ENCODE peak calls at places on chromosomes 2 and 18, in ten cellular contexts. Q is heart left ventricle, E is heart right ventricle, G is breast epithelium, U is transverse colon, Z is Peyer's patch, H is esophagus squamous epithelium, K is PC-9, L is ovary, W is hepatocyte. T is an unnamed sample.

GRCh38 chr2:197628043-197628500 is 47.3 kb downstream of the RFTN2 start:
- DNase-seq in Q (peak; percentile 34), E (no peak), G (peak; percentile 19), U (no peak), Z (no peak), H (no peak), K (no peak), L (no peak), W (no peak), T (no peak)

GRCh38 chr2:222194669-222195068 is 104.1 kb downstream of the PAX3 start:
- DNase-seq in Q (no peak), E (no peak), G (no peak), U (no peak), Z (no peak), H (no peak), K (no peak), L (no peak), W (no peak), T (no peak)

GRCh38 chr2:54060000-54060399 is 55.4 kb upstream of the ACYP2 start:
- DNase-seq in Q (no peak), E (no peak), G (no peak), U (no peak), Z (no peak), H (no peak), K (no peak), L (no peak), W (no peak), T (no peak)

GRCh38 chr2:44528595-44528994 is 166.8 kb downstream of the CAMKMT start:
- DNase-seq in Q (no peak), E (no peak), G (no peak), U (no peak), Z (no peak), H (no peak), K (peak; percentile 76), L (no peak), W (no peak), T (no peak)

GRCh38 chr2:46331099-46331766 is 34.0 kb downstream of the EPAS1 start:
- DNase-seq in Q (no peak), E (no peak), G (no peak), U (no peak), Z (no peak), H (no peak), K (no peak), L (no peak), W (peak; percentile 49), T (peak; percentile 49)

GRCh38 chr18:50527636-50528307 is 32.1 kb upstream of the MAPK4 start:
- DNase-seq in Q (no peak), E (no peak), G (no peak), U (no peak), Z (no peak), H (no peak), K (no peak), L (no peak), W (no peak), T (no peak)

GRCh38 chr2:101860157-101860556 is 131.6 kb upstream of the IL1R2 start:
- DNase-seq in Q (no peak), E (no peak), G (no peak), U (no peak), Z (no peak), H (no peak), K (no peak), L (no peak), W (no peak), T (no peak)

GRCh38 chr2:65231121-65231520 is 3.5 kb downstream of the ACTR2 start:
- DNase-seq in Q (no peak), E (no peak), G (no peak), U (no peak), Z (no peak), H (no peak), K (peak; percentile 34), L (no peak), W (no peak), T (no peak)

GRCh38 chr2:172693529-172694185 is 42.0 kb upstream of the RAPGEF4 start:
- DNase-seq in Q (no peak), E (no peak), G (no peak), U (no peak), Z (no peak), H (no peak), K (peak; percentile 78), L (no peak), W (no peak), T (no peak)

GRCh38 chr2:172698041-172698863 is 37.4 kb upstream of the RAPGEF4 start:
- DNase-seq in Q (no peak), E (no peak), G (no peak), U (no peak), Z (no peak), H (no peak), K (peak; percentile 88), L (no peak), W (peak; percentile 59), T (no peak)

GRCh38 chr2:172693037-172693436 is 42.6 kb upstream of the RAPGEF4 start:
- DNase-seq in Q (peak; percentile 87), E (peak; percentile 48), G (no peak), U (peak; percentile 83), Z (no peak), H (no peak), K (peak; percentile 99), L (no peak), W (peak; percentile 86), T (no peak)
- H3K4me3 ChIP-seq in Q (no peak overlapping the region), E (no peak overlapping the region), G (no peak overlapping the region), U (no peak overlapping the region), Z (no peak overlapping the region), H (no peak overlapping the region), K (peak overlapping the region; percentile 19), L (no peak overlapping the region), W (no peak overlapping the region), T (no peak overlapping the region)

GRCh38 chr2:8547284-8548064 is 134.4 kb upstream of the ID2 start:
- DNase-seq in Q (no peak), E (no peak), G (no peak), U (peak; percentile 1), Z (no peak), H (no peak), K (no peak), L (no peak), W (no peak), T (no peak)

GRCh38 chr2:8549273-8549922 is 132.5 kb upstream of the ID2 start:
- DNase-seq in Q (no peak), E (no peak), G (no peak), U (peak; percentile 1), Z (no peak), H (no peak), K (no peak), L (no peak), W (no peak), T (no peak)

GRCh38 chr2:8548065-8548870 is 133.6 kb upstream of the ID2 start:
- DNase-seq in Q (no peak), E (no peak), G (no peak), U (peak; percentile 3), Z (no peak), H (no peak), K (no peak), L (no peak), W (no peak), T (no peak)

GRCh38 chr2:8549942-8550341 is 131.9 kb upstream of the ID2 start:
- DNase-seq in Q (no peak), E (no peak), G (no peak), U (no peak), Z (no peak), H (no peak), K (no peak), L (no peak), W (no peak), T (no peak)

GRCh38 chr2:8548871-8549221 is 133.0 kb upstream of the ID2 start:
- DNase-seq in Q (no peak), E (no peak), G (no peak), U (peak; percentile 3), Z (no peak), H (no peak), K (no peak), L (no peak), W (no peak), T (no peak)
- H3K4me1 ChIP-seq in Q (peaks cover 3% of the 10 kb centered on the region), E (peaks cover 11% of the 10 kb centered on the region), G (no peaks in the 10 kb centered on the region), U (peaks cover 4% of the 10 kb centered on the region), Z (peaks cover 16% of the 10 kb centered on the region), H (peaks cover 16% of the 10 kb centered on the region), K (no peaks in the 10 kb centered on the region), L (peaks cover 3% of the 10 kb centered on the region), W (no peaks in the 10 kb centered on the region), T (no peaks in the 10 kb centered on the region)

DNA sequence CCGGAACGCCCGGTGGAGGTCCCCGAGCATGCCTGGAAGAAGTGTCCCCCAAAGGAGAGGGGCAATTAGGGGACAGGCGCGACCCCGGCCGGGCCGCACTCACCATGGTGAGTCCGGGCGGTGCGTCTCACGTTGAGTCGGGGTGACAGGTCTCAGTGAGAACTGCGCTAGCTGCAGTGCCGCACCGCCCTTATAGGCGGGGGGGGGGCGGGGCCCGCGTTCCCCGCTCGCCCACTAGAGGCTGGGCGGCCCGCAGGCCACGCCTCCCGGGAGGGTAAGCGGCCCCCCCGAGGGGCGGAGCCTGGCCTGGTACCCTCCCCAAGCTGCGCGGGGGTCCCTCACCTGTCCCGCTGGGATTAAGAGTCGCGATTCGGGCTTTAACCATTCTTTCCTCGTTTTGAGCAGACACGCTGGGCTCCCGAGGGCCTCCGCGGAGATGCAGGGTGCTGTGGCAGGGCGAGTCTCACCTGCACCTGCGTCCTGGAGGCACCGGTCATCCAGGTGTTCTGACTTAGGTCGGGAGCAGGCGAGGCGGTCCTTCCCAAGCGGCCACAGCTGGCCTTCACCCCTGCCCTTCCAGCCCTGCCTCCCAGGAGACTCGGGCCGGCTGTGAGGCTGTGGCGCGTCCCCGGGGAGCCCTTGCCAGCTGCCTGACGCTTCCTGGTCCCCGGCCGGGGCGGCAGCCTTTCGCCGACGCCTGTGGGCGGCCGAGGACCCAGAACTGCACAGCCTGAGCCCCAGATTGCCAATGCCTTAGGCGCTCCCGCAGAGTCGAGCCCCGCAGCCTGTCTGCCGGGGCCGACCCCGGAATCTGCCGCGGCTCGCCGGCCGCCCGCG is at the start of gene TUBA4A:
- DNase-seq in Q (peak; percentile 87), E (peak; percentile 86), G (peak; percentile 85), U (peak; percentile 95), Z (peak; percentile 96), H (peak; percentile 48), K (peak; percentile 65), L (peak; percentile 82), W (peak; percentile 89), T (peak; percentile 85)
- TF ChIP-seq CTCF in Q (peak; percentile 26), E (no peak), G (no peak), U (no peak), Z (peak; percentile 38), H (peak; percentile 31), K (no peak), L (no peak), W (no peak), T (no peak)

GRCh38 chr2:200380139-200380561 is 73.7 kb downstream of the SPATS2L start:
- DNase-seq in Q (no peak), E (no peak), G (no peak), U (no peak), Z (no peak), H (no peak), K (no peak), L (no peak), W (no peak), T (no peak)

GRCh38 chr2:200379481-200380120 is 73.1 kb downstream of the SPATS2L start:
- DNase-seq in Q (no peak), E (no peak), G (no peak), U (no peak), Z (no peak), H (no peak), K (no peak), L (no peak), W (no peak), T (no peak)

GRCh38 chr2:200377774-200378336 is 71.4 kb downstream of the SPATS2L start:
- DNase-seq in Q (no peak), E (no peak), G (no peak), U (peak; percentile 54), Z (no peak), H (no peak), K (peak; percentile 96), L (no peak), W (peak; percentile 77), T (no peak)

GRCh38 chr2:200377143-200377773 is 70.8 kb downstream of the SPATS2L start:
- DNase-seq in Q (no peak), E (no peak), G (no peak), U (peak; percentile 21), Z (no peak), H (no peak), K (no peak), L (no peak), W (no peak), T (no peak)

DNA sequence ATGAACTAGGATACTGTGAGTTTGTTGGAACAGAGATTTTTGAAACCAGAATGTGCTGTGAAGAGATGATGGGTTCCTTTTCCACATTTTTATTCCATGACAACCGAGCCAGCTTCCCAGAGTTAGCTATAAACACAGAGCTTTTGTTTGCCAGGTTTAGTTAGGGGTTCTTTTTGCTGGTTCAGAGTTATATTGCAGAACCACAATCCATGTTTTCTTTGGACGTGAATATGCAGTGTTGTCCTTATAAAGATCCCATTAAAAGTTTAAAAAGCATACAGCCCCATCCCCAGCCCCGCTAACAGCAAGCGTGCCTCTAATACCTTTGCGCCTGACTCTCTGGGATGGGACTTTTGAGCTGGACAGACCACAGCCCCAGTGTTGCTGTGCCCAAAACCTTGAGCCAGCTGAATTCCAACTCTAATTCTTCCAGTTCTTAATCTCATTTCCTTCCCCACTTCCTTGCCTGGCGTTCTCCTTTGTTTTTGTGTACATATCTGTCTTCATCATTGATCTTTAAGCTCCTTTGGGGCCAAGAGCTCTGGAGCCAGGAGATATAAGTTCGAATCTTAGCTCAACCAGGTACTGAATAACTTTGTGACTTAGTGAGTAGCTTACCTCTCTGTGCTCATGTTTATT is 72.3 kb downstream of the SPATS2L start:
- DNase-seq in Q (no peak), E (no peak), G (no peak), U (no peak), Z (no peak), H (no peak), K (no peak), L (no peak), W (no peak), T (peak; percentile 37)
- H3K4me3 ChIP-seq in Q (no peak overlapping the region), E (no peak overlapping the region), G (no peak overlapping the region), U (peak overlapping the region; percentile 38), Z (peak overlapping the region; percentile 4), H (no peak overlapping the region), K (peak overlapping the region; percentile 59), L (no peak overlapping the region), W (no peak overlapping the region), T (no peak overlapping the region)